ENCODE peak calls at places on chromosomes 3 and 15, in four cellular contexts. One of them, this sample, is unnamed.

GRCh38 chr15:41934843-41935242 is 37.5 kb downstream of the EHD4 start:
- DNase-seq in GM12878: no peak
- DNase-seq in SK-N-SH: no peak
- DNase-seq in HepG2: no peak
- DNase-seq in this sample: no peak

GRCh38 chr3:13378155-13378554 is 42.0 kb downstream of the NUP210 start:
- DNase-seq in GM12878: peak; percentile 8
- DNase-seq in SK-N-SH: no peak
- DNase-seq in HepG2: no peak
- DNase-seq in this sample: no peak

GRCh38 chr3:27253831-27254230 is 115.4 kb downstream of the NEK10 start:
- DNase-seq in GM12878: peak; percentile 1
- DNase-seq in SK-N-SH: peak; percentile 40
- DNase-seq in HepG2: peak; percentile 25
- DNase-seq in this sample: no peak

GRCh38 chr15:90868261-90868689 is at the start of gene FURIN:
- DNase-seq in GM12878: no peak
- DNase-seq in SK-N-SH: no peak
- DNase-seq in HepG2: no peak
- DNase-seq in this sample: no peak

GRCh38 chr3:18378218-18378617 is 46.9 kb downstream of the SATB1 start:
- DNase-seq in GM12878: no peak
- DNase-seq in SK-N-SH: no peak
- DNase-seq in HepG2: no peak
- DNase-seq in this sample: no peak

GRCh38 chr3:146117406-146118285 is 43.3 kb downstream of the PLOD2 start:
- DNase-seq in GM12878: no peak
- DNase-seq in SK-N-SH: no peak
- DNase-seq in HepG2: no peak
- DNase-seq in this sample: no peak

GRCh38 chr3:98778852-98779379 is 15.8 kb downstream of the ST3GAL6 start:
- DNase-seq in GM12878: no peak
- DNase-seq in SK-N-SH: no peak
- DNase-seq in HepG2: peak; percentile 97
- DNase-seq in this sample: no peak

GRCh38 chr15:60844431-60845174 is 365.7 kb upstream of the ICE2 start:
- DNase-seq in GM12878: no peak
- DNase-seq in SK-N-SH: no peak
- DNase-seq in HepG2: no peak
- DNase-seq in this sample: no peak

GRCh38 chr15:96350884-96351639 is 20.6 kb downstream of the NR2F2 start:
- DNase-seq in GM12878: no peak
- DNase-seq in SK-N-SH: no peak
- DNase-seq in HepG2: no peak
- DNase-seq in this sample: no peak

GRCh38 chr15:33384307-33384706 is 73.5 kb downstream of the RYR3 start:
- DNase-seq in GM12878: no peak
- DNase-seq in SK-N-SH: no peak
- DNase-seq in HepG2: no peak
- DNase-seq in this sample: no peak

DNA sequence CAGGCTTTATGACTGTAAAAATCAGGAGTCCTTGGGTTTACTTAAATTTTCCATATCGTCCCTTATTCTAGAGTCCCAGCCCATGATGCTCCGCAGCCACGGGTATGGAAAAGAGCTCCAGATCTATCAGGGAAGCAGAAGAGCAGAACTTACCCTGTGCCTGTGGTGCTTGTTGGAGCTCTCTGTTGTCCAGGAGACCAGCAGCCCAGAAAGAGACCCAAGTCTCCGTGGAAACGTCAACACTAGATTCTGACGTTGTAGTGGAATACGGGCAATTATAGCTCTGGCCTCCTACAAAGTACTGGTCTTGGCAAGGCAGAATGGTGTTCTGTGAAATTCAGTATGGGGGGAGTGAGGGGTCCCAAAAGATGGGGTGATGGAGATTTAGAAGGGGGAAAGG is 2.0 kb downstream of the GMNC start:
- DNase-seq in GM12878: no peak
- DNase-seq in SK-N-SH: no peak
- DNase-seq in HepG2: no peak
- DNase-seq in this sample: no peak
- TF ChIP-seq TAF1 in GM12878: no peak
- TF ChIP-seq TAF1 in SK-N-SH: no peak
- TF ChIP-seq TAF1 in HepG2: no peak
- TF ChIP-seq TAF1 in this sample: no peak

GRCh38 chr3:116034797-116035196 is 410.5 kb downstream of the LSAMP start:
- DNase-seq in GM12878: no peak
- DNase-seq in SK-N-SH: no peak
- DNase-seq in HepG2: no peak
- DNase-seq in this sample: no peak

GRCh38 chr3:116038968-116039950 is 406.0 kb downstream of the LSAMP start:
- DNase-seq in GM12878: no peak
- DNase-seq in SK-N-SH: no peak
- DNase-seq in HepG2: no peak
- DNase-seq in this sample: no peak

GRCh38 chr3:116040152-116040551 is 405.1 kb downstream of the LSAMP start:
- DNase-seq in GM12878: no peak
- DNase-seq in SK-N-SH: no peak
- DNase-seq in HepG2: no peak
- DNase-seq in this sample: no peak

GRCh38 chr3:116034071-116034470 is 410.8 kb downstream of the GAP43 start:
- DNase-seq in GM12878: no peak
- DNase-seq in SK-N-SH: no peak
- DNase-seq in HepG2: no peak
- DNase-seq in this sample: no peak

GRCh38 chr3:116037954-116038911 is 407.1 kb downstream of the LSAMP start:
- DNase-seq in GM12878: peak; percentile 58
- DNase-seq in SK-N-SH: no peak
- DNase-seq in HepG2: no peak
- DNase-seq in this sample: no peak
- TF ChIP-seq TAF1 in GM12878: no peak
- TF ChIP-seq TAF1 in SK-N-SH: no peak
- TF ChIP-seq TAF1 in HepG2: no peak
- TF ChIP-seq TAF1 in this sample: no peak

GRCh38 chr3:155741598-155741997 is 3.3 kb downstream of the PLCH1 start:
- DNase-seq in GM12878: no peak
- DNase-seq in SK-N-SH: no peak
- DNase-seq in HepG2: no peak
- DNase-seq in this sample: no peak
- TF ChIP-seq TAF1 in GM12878: no peak
- TF ChIP-seq TAF1 in SK-N-SH: no peak
- TF ChIP-seq TAF1 in HepG2: no peak
- TF ChIP-seq TAF1 in this sample: no peak

GRCh38 chr3:169034401-169034800 is 629.1 kb downstream of the MECOM start:
- DNase-seq in GM12878: no peak
- DNase-seq in SK-N-SH: no peak
- DNase-seq in HepG2: no peak
- DNase-seq in this sample: no peak

GRCh38 chr3:169029674-169030285 is 633.7 kb downstream of the MECOM start:
- DNase-seq in GM12878: no peak
- DNase-seq in SK-N-SH: no peak
- DNase-seq in HepG2: no peak
- DNase-seq in this sample: no peak

GRCh38 chr3:169026543-169027181 is 636.9 kb downstream of the MECOM start:
- DNase-seq in GM12878: no peak
- DNase-seq in SK-N-SH: no peak
- DNase-seq in HepG2: peak; percentile 1
- DNase-seq in this sample: no peak

DNA sequence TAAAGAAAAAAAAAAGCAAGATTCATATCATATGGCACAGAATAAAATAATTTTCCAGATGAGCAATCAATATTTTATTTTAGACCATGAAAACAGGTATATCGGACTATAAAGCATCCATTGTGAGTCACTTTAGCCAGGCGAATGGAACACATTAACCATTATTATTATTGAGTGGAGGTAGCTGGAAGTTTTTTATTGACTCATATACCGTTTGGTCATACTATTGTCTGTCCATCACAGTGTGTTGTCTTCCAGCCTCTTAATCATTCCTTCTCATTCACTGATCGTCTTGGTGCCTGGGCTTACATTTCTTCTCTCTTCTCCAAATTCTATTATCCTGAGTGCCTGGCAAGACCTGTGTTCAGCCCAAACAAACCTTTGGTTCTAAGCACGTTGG is 634.8 kb downstream of the MECOM start:
- DNase-seq in GM12878: no peak
- DNase-seq in SK-N-SH: no peak
- DNase-seq in HepG2: no peak
- DNase-seq in this sample: no peak
- TF ChIP-seq TAF1 in GM12878: no peak
- TF ChIP-seq TAF1 in SK-N-SH: no peak
- TF ChIP-seq TAF1 in HepG2: no peak
- TF ChIP-seq TAF1 in this sample: no peak

DNA sequence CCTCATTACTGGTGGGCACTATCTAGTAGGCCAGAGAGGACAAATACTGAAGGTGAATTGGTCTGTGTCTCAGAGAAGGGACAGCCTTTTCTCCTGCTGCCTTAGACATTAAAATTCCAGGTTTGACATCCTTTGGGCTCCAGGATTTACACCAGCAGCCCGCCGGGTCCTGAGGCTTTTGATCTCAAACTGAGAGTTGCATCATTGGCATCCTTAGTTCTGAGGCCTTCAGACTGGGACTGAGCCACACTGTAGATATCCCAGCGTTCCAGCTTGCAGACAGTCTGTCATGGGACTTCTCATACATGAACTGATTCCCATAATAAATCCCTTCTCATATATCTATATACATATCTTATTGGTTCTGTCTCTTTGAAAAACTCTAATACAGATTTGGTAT is 77.4 kb downstream of the LRRC28 start:
- DNase-seq in GM12878: no peak
- DNase-seq in SK-N-SH: no peak
- DNase-seq in HepG2: peak; percentile 41
- DNase-seq in this sample: no peak
- TF ChIP-seq TAF1 in GM12878: no peak
- TF ChIP-seq TAF1 in SK-N-SH: no peak
- TF ChIP-seq TAF1 in HepG2: no peak
- TF ChIP-seq TAF1 in this sample: no peak

DNA sequence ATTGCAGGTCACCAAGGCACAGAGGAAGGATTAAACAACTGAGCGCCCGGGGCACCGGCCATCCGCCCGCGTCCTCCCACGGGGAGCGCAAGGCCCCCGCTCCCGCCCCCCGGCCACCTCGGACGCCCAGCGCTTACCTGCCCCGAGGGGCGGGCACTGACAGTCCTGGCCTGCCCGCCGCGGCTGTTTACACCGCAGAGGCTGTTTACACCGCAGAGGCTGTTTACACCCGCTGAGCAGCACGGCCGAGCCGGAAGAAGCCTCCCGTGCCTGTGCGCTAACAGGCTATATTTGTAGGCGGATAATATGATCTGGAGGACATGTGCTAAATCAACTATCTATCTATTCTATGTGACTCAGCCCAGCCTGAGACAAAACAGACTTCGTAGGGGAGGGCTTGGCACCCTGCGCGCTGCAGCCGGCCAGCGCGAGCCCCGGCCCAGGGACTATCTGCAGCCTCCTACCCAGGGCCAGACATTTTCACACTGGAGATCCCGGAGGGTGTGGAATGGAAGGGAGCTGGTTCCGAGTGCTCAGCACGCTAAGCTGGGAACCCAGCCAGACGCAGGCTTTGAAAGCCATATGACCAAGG is at the start of gene LRRC2:
- DNase-seq in GM12878: no peak
- DNase-seq in SK-N-SH: peak; percentile 88
- DNase-seq in HepG2: no peak
- DNase-seq in this sample: no peak
- TF ChIP-seq TAF1 in GM12878: no peak
- TF ChIP-seq TAF1 in SK-N-SH: no peak
- TF ChIP-seq TAF1 in HepG2: no peak
- TF ChIP-seq TAF1 in this sample: no peak

DNA sequence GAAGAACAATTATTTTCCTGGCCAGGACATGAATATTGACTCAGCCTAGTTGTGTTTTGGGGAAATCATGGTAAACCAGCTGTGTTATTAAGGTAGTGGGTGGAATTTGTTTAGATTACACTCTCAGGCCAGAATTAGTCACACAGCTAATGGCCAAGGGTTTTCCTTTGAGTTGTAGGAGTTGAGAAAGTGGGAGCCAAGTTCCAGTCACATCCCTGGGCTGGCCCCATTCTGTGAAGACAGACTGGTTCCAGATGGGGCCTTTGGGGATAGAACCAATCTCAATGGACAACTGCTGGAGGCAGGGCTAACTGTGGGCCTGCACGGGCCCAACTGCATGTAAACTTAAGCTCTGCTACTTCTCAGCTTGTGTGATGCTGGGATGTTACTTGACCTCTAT is 1.4 kb upstream of the RASL12 start:
- DNase-seq in GM12878: no peak
- DNase-seq in SK-N-SH: no peak
- DNase-seq in HepG2: no peak
- DNase-seq in this sample: no peak
- TF ChIP-seq TAF1 in GM12878: no peak
- TF ChIP-seq TAF1 in SK-N-SH: no peak
- TF ChIP-seq TAF1 in HepG2: no peak
- TF ChIP-seq TAF1 in this sample: no peak

DNA sequence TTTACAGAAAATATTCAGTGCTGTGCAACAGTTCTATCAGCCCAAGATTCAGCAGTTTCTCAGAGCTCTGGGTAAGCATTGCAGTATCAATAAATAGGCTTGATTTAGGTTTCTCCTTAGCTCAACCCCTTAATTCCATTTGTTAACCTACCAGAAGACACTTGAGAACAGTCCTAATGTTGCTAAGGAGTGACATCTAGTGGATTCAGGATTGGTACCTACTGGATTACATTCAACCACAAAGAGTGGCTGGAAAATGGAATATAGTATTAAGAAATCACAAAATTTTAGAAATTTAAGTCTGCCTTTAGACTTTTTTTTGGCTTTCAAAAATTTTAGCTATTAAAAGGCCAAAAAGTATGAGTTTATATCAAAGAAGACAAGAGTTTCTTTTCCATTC is 34.7 kb downstream of the POLG start:
- DNase-seq in GM12878: no peak
- DNase-seq in SK-N-SH: no peak
- DNase-seq in HepG2: no peak
- DNase-seq in this sample: no peak
- TF ChIP-seq TAF1 in GM12878: no peak
- TF ChIP-seq TAF1 in SK-N-SH: no peak
- TF ChIP-seq TAF1 in HepG2: no peak
- TF ChIP-seq TAF1 in this sample: no peak

This sample was measured in GM12892.